ENCODE peak calls at places on chromosomes 2 and 18, in eight cellular contexts. One of them, this sample, is unnamed.
A peak's percentile ranks its signal among the peaks of the same experiment; 100 is the strongest.

GRCh38 chr2:149715005-149715592 is 127.5 kb upstream of the MMADHC start:
- DNase-seq in astrocyte of the spinal cord: peak; percentile 50
- DNase-seq in suprapubic skin: no peak
- DNase-seq in Karpas-422: peak; percentile 51
- DNase-seq in AG10803: peak; percentile 61
- DNase-seq in fibroblast of pulmonary artery: peak; percentile 78
- DNase-seq in A549: peak; percentile 54
- DNase-seq in mammary epithelial cell: peak; percentile 51
- DNase-seq in this sample: peak; percentile 35

GRCh38 chr2:479505-480161 is 191.7 kb upstream of the ALKAL2 start:
- DNase-seq in astrocyte of the spinal cord: no peak
- DNase-seq in suprapubic skin: no peak
- DNase-seq in Karpas-422: no peak
- DNase-seq in AG10803: no peak
- DNase-seq in fibroblast of pulmonary artery: no peak
- DNase-seq in A549: no peak
- DNase-seq in mammary epithelial cell: no peak
- DNase-seq in this sample: no peak

GRCh38 chr2:188665196-188665595 is 309.0 kb upstream of the COL3A1 start:
- DNase-seq in astrocyte of the spinal cord: peak; percentile 78
- DNase-seq in suprapubic skin: no peak
- DNase-seq in Karpas-422: no peak
- DNase-seq in AG10803: peak; percentile 61
- DNase-seq in fibroblast of pulmonary artery: peak; percentile 69
- DNase-seq in A549: no peak
- DNase-seq in mammary epithelial cell: no peak
- DNase-seq in this sample: peak; percentile 31

GRCh38 chr2:201118121-201118956 is 2.4 kb downstream of the CFLAR start:
- DNase-seq in astrocyte of the spinal cord: peak; percentile 85
- DNase-seq in suprapubic skin: peak; percentile 94
- DNase-seq in Karpas-422: peak; percentile 95
- DNase-seq in AG10803: peak; percentile 79
- DNase-seq in fibroblast of pulmonary artery: peak; percentile 86
- DNase-seq in A549: peak; percentile 91
- DNase-seq in mammary epithelial cell: peak; percentile 98
- DNase-seq in this sample: peak; percentile 52

GRCh38 chr2:224354631-224355211 is 47.2 kb downstream of the FAM124B start:
- DNase-seq in astrocyte of the spinal cord: no peak
- DNase-seq in suprapubic skin: no peak
- DNase-seq in Karpas-422: no peak
- DNase-seq in AG10803: peak; percentile 23
- DNase-seq in fibroblast of pulmonary artery: no peak
- DNase-seq in A549: no peak
- DNase-seq in mammary epithelial cell: no peak
- DNase-seq in this sample: no peak

GRCh38 chr18:48902856-48903601 is 47.7 kb downstream of the SMAD7 start:
- DNase-seq in astrocyte of the spinal cord: peak; percentile 92
- DNase-seq in suprapubic skin: peak; percentile 70
- DNase-seq in Karpas-422: no peak
- DNase-seq in AG10803: peak; percentile 64
- DNase-seq in fibroblast of pulmonary artery: peak; percentile 76
- DNase-seq in A549: no peak
- DNase-seq in mammary epithelial cell: no peak
- DNase-seq in this sample: peak; percentile 84

GRCh38 chr2:74762789-74763188 is 71.1 kb upstream of the HK2 start:
- DNase-seq in astrocyte of the spinal cord: no peak
- DNase-seq in suprapubic skin: no peak
- DNase-seq in Karpas-422: peak; percentile 49
- DNase-seq in AG10803: no peak
- DNase-seq in fibroblast of pulmonary artery: no peak
- DNase-seq in A549: no peak
- DNase-seq in mammary epithelial cell: no peak
- DNase-seq in this sample: no peak

GRCh38 chr18:60452424-60452823 is 79.8 kb upstream of the MC4R start:
- DNase-seq in astrocyte of the spinal cord: peak; percentile 73
- DNase-seq in suprapubic skin: no peak
- DNase-seq in Karpas-422: no peak
- DNase-seq in AG10803: peak; percentile 74
- DNase-seq in fibroblast of pulmonary artery: peak; percentile 24
- DNase-seq in A549: no peak
- DNase-seq in mammary epithelial cell: peak; percentile 1
- DNase-seq in this sample: peak; percentile 45

GRCh38 chr18:35705988-35706387 is 124.4 kb downstream of the GALNT1 start:
- DNase-seq in astrocyte of the spinal cord: no peak
- DNase-seq in suprapubic skin: no peak
- DNase-seq in Karpas-422: no peak
- DNase-seq in AG10803: no peak
- DNase-seq in fibroblast of pulmonary artery: no peak
- DNase-seq in A549: no peak
- DNase-seq in mammary epithelial cell: no peak
- DNase-seq in this sample: no peak

GRCh38 chr2:236250286-236250685 is 13.9 kb downstream of the ASB18 start:
- DNase-seq in astrocyte of the spinal cord: no peak
- DNase-seq in suprapubic skin: no peak
- DNase-seq in Karpas-422: no peak
- DNase-seq in AG10803: no peak
- DNase-seq in fibroblast of pulmonary artery: no peak
- DNase-seq in A549: no peak
- DNase-seq in mammary epithelial cell: no peak
- DNase-seq in this sample: no peak

GRCh38 chr2:233758849-233759248 is 1.2 kb upstream of the UGT1A1 start:
- DNase-seq in astrocyte of the spinal cord: no peak
- DNase-seq in suprapubic skin: no peak
- DNase-seq in Karpas-422: no peak
- DNase-seq in AG10803: no peak
- DNase-seq in fibroblast of pulmonary artery: peak; percentile 66
- DNase-seq in A549: no peak
- DNase-seq in mammary epithelial cell: no peak
- DNase-seq in this sample: no peak

GRCh38 chr2:154375625-154376020 is 322.9 kb upstream of the KCNJ3 start:
- DNase-seq in astrocyte of the spinal cord: peak; percentile 63
- DNase-seq in suprapubic skin: no peak
- DNase-seq in Karpas-422: peak; percentile 66
- DNase-seq in AG10803: peak; percentile 54
- DNase-seq in fibroblast of pulmonary artery: peak; percentile 42
- DNase-seq in A549: peak; percentile 69
- DNase-seq in mammary epithelial cell: peak; percentile 28
- DNase-seq in this sample: peak; percentile 49

GRCh38 chr2:26054598-26055348 is 20.9 kb downstream of the RAB10 start:
- DNase-seq in astrocyte of the spinal cord: peak; percentile 56
- DNase-seq in suprapubic skin: no peak
- DNase-seq in Karpas-422: no peak
- DNase-seq in AG10803: no peak
- DNase-seq in fibroblast of pulmonary artery: no peak
- DNase-seq in A549: no peak
- DNase-seq in mammary epithelial cell: no peak
- DNase-seq in this sample: no peak

GRCh38 chr18:36539674-36540073 is 242.2 kb downstream of the FHOD3 start:
- DNase-seq in astrocyte of the spinal cord: no peak
- DNase-seq in suprapubic skin: no peak
- DNase-seq in Karpas-422: no peak
- DNase-seq in AG10803: peak; percentile 58
- DNase-seq in fibroblast of pulmonary artery: peak; percentile 69
- DNase-seq in A549: no peak
- DNase-seq in mammary epithelial cell: peak; percentile 11
- DNase-seq in this sample: no peak

GRCh38 chr18:51398104-51398503 is 200.6 kb upstream of the MEX3C start:
- DNase-seq in astrocyte of the spinal cord: no peak
- DNase-seq in suprapubic skin: no peak
- DNase-seq in Karpas-422: no peak
- DNase-seq in AG10803: no peak
- DNase-seq in fibroblast of pulmonary artery: peak; percentile 48
- DNase-seq in A549: no peak
- DNase-seq in mammary epithelial cell: no peak
- DNase-seq in this sample: no peak

GRCh38 chr2:80058562-80058961 is 246.0 kb downstream of the LRRTM1 start:
- DNase-seq in astrocyte of the spinal cord: no peak
- DNase-seq in suprapubic skin: no peak
- DNase-seq in Karpas-422: no peak
- DNase-seq in AG10803: no peak
- DNase-seq in fibroblast of pulmonary artery: no peak
- DNase-seq in A549: no peak
- DNase-seq in mammary epithelial cell: no peak
- DNase-seq in this sample: peak; percentile 68

GRCh38 chr2:230864605-230865323 is at the start of gene ITM2C:
- DNase-seq in astrocyte of the spinal cord: peak; percentile 38
- DNase-seq in suprapubic skin: no peak
- DNase-seq in Karpas-422: no peak
- DNase-seq in AG10803: peak; percentile 54
- DNase-seq in fibroblast of pulmonary artery: peak; percentile 67
- DNase-seq in A549: peak; percentile 65
- DNase-seq in mammary epithelial cell: peak; percentile 53
- DNase-seq in this sample: no peak

GRCh38 chr2:219772103-219772502 is 144.7 kb downstream of the SLC4A3 start:
- DNase-seq in astrocyte of the spinal cord: no peak
- DNase-seq in suprapubic skin: no peak
- DNase-seq in Karpas-422: no peak
- DNase-seq in AG10803: no peak
- DNase-seq in fibroblast of pulmonary artery: no peak
- DNase-seq in A549: no peak
- DNase-seq in mammary epithelial cell: no peak
- DNase-seq in this sample: no peak

GRCh38 chr18:61435064-61435652 is 101.9 kb downstream of the CDH20 start:
- DNase-seq in astrocyte of the spinal cord: no peak
- DNase-seq in suprapubic skin: no peak
- DNase-seq in Karpas-422: peak; percentile 68
- DNase-seq in AG10803: peak; percentile 8
- DNase-seq in fibroblast of pulmonary artery: peak; percentile 11
- DNase-seq in A549: peak; percentile 12
- DNase-seq in mammary epithelial cell: no peak
- DNase-seq in this sample: no peak

GRCh38 chr2:63012541-63012940 is 38.1 kb upstream of the OTX1 start:
- DNase-seq in astrocyte of the spinal cord: no peak
- DNase-seq in suprapubic skin: no peak
- DNase-seq in Karpas-422: no peak
- DNase-seq in AG10803: peak; percentile 89
- DNase-seq in fibroblast of pulmonary artery: no peak
- DNase-seq in A549: no peak
- DNase-seq in mammary epithelial cell: no peak
- DNase-seq in this sample: no peak

GRCh38 chr2:63013448-63013847 is 37.2 kb upstream of the OTX1 start:
- DNase-seq in astrocyte of the spinal cord: no peak
- DNase-seq in suprapubic skin: no peak
- DNase-seq in Karpas-422: no peak
- DNase-seq in AG10803: no peak
- DNase-seq in fibroblast of pulmonary artery: no peak
- DNase-seq in A549: no peak
- DNase-seq in mammary epithelial cell: no peak
- DNase-seq in this sample: no peak

GRCh38 chr2:63008838-63009237 is 41.8 kb upstream of the OTX1 start:
- DNase-seq in astrocyte of the spinal cord: no peak
- DNase-seq in suprapubic skin: no peak
- DNase-seq in Karpas-422: no peak
- DNase-seq in AG10803: no peak
- DNase-seq in fibroblast of pulmonary artery: no peak
- DNase-seq in A549: no peak
- DNase-seq in mammary epithelial cell: no peak
- DNase-seq in this sample: no peak

GRCh38 chr2:63007813-63008458 is 42.7 kb upstream of the OTX1 start:
- DNase-seq in astrocyte of the spinal cord: no peak
- DNase-seq in suprapubic skin: no peak
- DNase-seq in Karpas-422: no peak
- DNase-seq in AG10803: no peak
- DNase-seq in fibroblast of pulmonary artery: no peak
- DNase-seq in A549: no peak
- DNase-seq in mammary epithelial cell: no peak
- DNase-seq in this sample: no peak

DNA sequence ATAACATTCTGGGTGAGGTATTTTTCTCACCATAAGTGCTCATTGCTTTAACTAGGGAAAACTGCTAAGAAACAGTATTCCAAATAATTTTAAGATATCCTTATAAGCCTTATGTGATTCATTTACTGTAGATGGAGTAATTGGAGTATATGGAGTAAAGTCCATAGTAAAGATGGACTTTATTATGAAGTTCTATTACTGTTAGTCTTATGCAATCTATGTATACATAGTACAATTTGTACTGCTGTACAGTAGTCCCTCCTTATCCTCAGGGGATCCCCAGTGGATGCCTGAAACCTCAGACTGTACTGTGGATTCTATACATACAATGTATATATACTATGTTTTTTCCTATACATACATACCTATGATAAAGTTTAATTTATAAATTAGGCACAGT is 41.1 kb upstream of the OTX1 start:
- DNase-seq in astrocyte of the spinal cord: no peak
- DNase-seq in suprapubic skin: no peak
- DNase-seq in Karpas-422: no peak
- DNase-seq in AG10803: no peak
- DNase-seq in fibroblast of pulmonary artery: no peak
- DNase-seq in A549: no peak
- DNase-seq in mammary epithelial cell: no peak
- DNase-seq in this sample: no peak
- H3K4me3 ChIP-seq in astrocyte of the spinal cord: no peak overlapping the region
- H3K4me3 ChIP-seq in suprapubic skin: no peak overlapping the region
- H3K4me3 ChIP-seq in Karpas-422: no peak overlapping the region
- H3K4me3 ChIP-seq in AG10803: no peak overlapping the region
- H3K4me3 ChIP-seq in fibroblast of pulmonary artery: no peak overlapping the region
- H3K4me3 ChIP-seq in A549: no peak overlapping the region
- H3K4me3 ChIP-seq in mammary epithelial cell: no peak overlapping the region
- H3K4me3 ChIP-seq in this sample: no peak overlapping the region

GRCh38 chr2:237603049-237603717 is 12.6 kb upstream of the RAB17 start:
- DNase-seq in astrocyte of the spinal cord: no peak
- DNase-seq in suprapubic skin: no peak
- DNase-seq in Karpas-422: peak; percentile 20
- DNase-seq in AG10803: no peak
- DNase-seq in fibroblast of pulmonary artery: no peak
- DNase-seq in A549: no peak
- DNase-seq in mammary epithelial cell: no peak
- DNase-seq in this sample: no peak
- H3K4me3 ChIP-seq in astrocyte of the spinal cord: no peak overlapping the region
- H3K4me3 ChIP-seq in suprapubic skin: no peak overlapping the region
- H3K4me3 ChIP-seq in Karpas-422: no peak overlapping the region
- H3K4me3 ChIP-seq in AG10803: no peak overlapping the region
- H3K4me3 ChIP-seq in fibroblast of pulmonary artery: no peak overlapping the region
- H3K4me3 ChIP-seq in A549: no peak overlapping the region
- H3K4me3 ChIP-seq in mammary epithelial cell: no peak overlapping the region
- H3K4me3 ChIP-seq in this sample: no peak overlapping the region

DNA sequence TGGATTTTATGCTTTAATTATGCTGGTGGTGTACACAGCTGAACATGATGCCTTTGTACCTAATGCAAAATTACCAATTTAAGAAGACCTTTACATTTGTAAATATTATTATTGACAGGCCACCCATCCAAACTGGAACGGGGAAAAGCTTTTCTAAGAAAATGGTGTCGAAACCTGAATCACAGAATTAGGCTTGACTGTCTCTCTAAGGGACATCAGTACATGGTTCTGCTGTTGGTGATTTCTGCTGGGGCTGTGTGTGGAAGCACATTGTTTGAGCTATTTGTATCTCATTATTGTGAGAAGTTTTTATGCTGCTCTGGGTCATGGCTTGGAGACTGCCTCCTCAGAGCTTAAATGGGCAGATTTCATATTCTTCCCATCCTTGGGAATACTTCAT is 420.9 kb upstream of the POU3F3 start:
- DNase-seq in astrocyte of the spinal cord: no peak
- DNase-seq in suprapubic skin: no peak
- DNase-seq in Karpas-422: no peak
- DNase-seq in AG10803: no peak
- DNase-seq in fibroblast of pulmonary artery: no peak
- DNase-seq in A549: no peak
- DNase-seq in mammary epithelial cell: no peak
- DNase-seq in this sample: no peak
- H3K4me3 ChIP-seq in astrocyte of the spinal cord: no peak overlapping the region
- H3K4me3 ChIP-seq in suprapubic skin: no peak overlapping the region
- H3K4me3 ChIP-seq in Karpas-422: no peak overlapping the region
- H3K4me3 ChIP-seq in AG10803: no peak overlapping the region
- H3K4me3 ChIP-seq in fibroblast of pulmonary artery: no peak overlapping the region
- H3K4me3 ChIP-seq in A549: no peak overlapping the region
- H3K4me3 ChIP-seq in mammary epithelial cell: no peak overlapping the region
- H3K4me3 ChIP-seq in this sample: no peak overlapping the region

GRCh38 chr18:12287131-12287681 is 20.8 kb upstream of the TUBB6 start:
- DNase-seq in astrocyte of the spinal cord: no peak
- DNase-seq in suprapubic skin: peak; percentile 61
- DNase-seq in Karpas-422: no peak
- DNase-seq in AG10803: no peak
- DNase-seq in fibroblast of pulmonary artery: no peak
- DNase-seq in A549: no peak
- DNase-seq in mammary epithelial cell: peak; percentile 76
- DNase-seq in this sample: no peak
- H3K4me3 ChIP-seq in astrocyte of the spinal cord: peak overlapping the region; percentile 49
- H3K4me3 ChIP-seq in suprapubic skin: peak overlapping the region; percentile 53
- H3K4me3 ChIP-seq in Karpas-422: no peak overlapping the region
- H3K4me3 ChIP-seq in AG10803: peak overlapping the region; percentile 67
- H3K4me3 ChIP-seq in fibroblast of pulmonary artery: peak overlapping the region; percentile 53
- H3K4me3 ChIP-seq in A549: peak overlapping the region; percentile 57
- H3K4me3 ChIP-seq in mammary epithelial cell: peak overlapping the region; percentile 58
- H3K4me3 ChIP-seq in this sample: peak overlapping the region; percentile 53